ENCODE peak calls at places on chromosomes 6 and 20, in five cellular contexts. One of them, this sample, is unnamed.

GRCh38 chr6:136012948-136013347 is 161.4 kb downstream of the PDE7B start:
- DNase-seq in fibroblast of the conjunctiva: no peak
- DNase-seq in keratinocyte: no peak
- DNase-seq in Kasumi-1: no peak
- DNase-seq in activated CD4-positive, alpha-beta T cell treated with anti-CD3 and anti-CD28 coated beads, Interleukin-2, amount 50 U/mL, for 1 hour: no peak
- DNase-seq in this sample: no peak

GRCh38 chr6:43402819-43403218 is 24.5 kb upstream of the ABCC10 start:
- DNase-seq in Kasumi-1: no peak
- DNase-seq in fibroblast of the conjunctiva: no peak
- DNase-seq in activated CD4-positive, alpha-beta T cell treated with anti-CD3 and anti-CD28 coated beads, Interleukin-2, amount 50 U/mL, for 1 hour: no peak
- DNase-seq in keratinocyte: no peak
- DNase-seq in this sample: no peak

GRCh38 chr6:52570291-52570700 is 6.6 kb downstream of the TRAM2 start:
- DNase-seq in activated CD4-positive, alpha-beta T cell treated with anti-CD3 and anti-CD28 coated beads, Interleukin-2, amount 50 U/mL, for 1 hour: no peak
- DNase-seq in keratinocyte: no peak
- DNase-seq in Kasumi-1: no peak
- DNase-seq in fibroblast of the conjunctiva: no peak
- DNase-seq in this sample: no peak

GRCh38 chr6:16929814-16930213 is 168.6 kb upstream of the ATXN1 start:
- DNase-seq in Kasumi-1: no peak
- DNase-seq in keratinocyte: no peak
- DNase-seq in activated CD4-positive, alpha-beta T cell treated with anti-CD3 and anti-CD28 coated beads, Interleukin-2, amount 50 U/mL, for 1 hour: no peak
- DNase-seq in fibroblast of the conjunctiva: peak
- DNase-seq in this sample: peak

GRCh38 chr20:50052952-50053789 is 59.8 kb downstream of the UBE2V1 start:
- DNase-seq in fibroblast of the conjunctiva: no peak
- DNase-seq in activated CD4-positive, alpha-beta T cell treated with anti-CD3 and anti-CD28 coated beads, Interleukin-2, amount 50 U/mL, for 1 hour: no peak
- DNase-seq in keratinocyte: no peak
- DNase-seq in Kasumi-1: no peak
- DNase-seq in this sample: no peak

GRCh38 chr6:35562060-35562459 is 49.4 kb upstream of the TULP1 start:
- DNase-seq in fibroblast of the conjunctiva: no peak
- DNase-seq in keratinocyte: no peak
- DNase-seq in activated CD4-positive, alpha-beta T cell treated with anti-CD3 and anti-CD28 coated beads, Interleukin-2, amount 50 U/mL, for 1 hour: no peak
- DNase-seq in Kasumi-1: no peak
- DNase-seq in this sample: no peak

GRCh38 chr6:158032354-158032733 is 50.7 kb downstream of the SYNJ2 start:
- DNase-seq in activated CD4-positive, alpha-beta T cell treated with anti-CD3 and anti-CD28 coated beads, Interleukin-2, amount 50 U/mL, for 1 hour: no peak
- DNase-seq in Kasumi-1: no peak
- DNase-seq in fibroblast of the conjunctiva: no peak
- DNase-seq in keratinocyte: no peak
- DNase-seq in this sample: no peak

GRCh38 chr20:57395111-57395959 is 4.1 kb downstream of the RBM38 start:
- DNase-seq in Kasumi-1: no peak
- DNase-seq in keratinocyte: no peak
- DNase-seq in fibroblast of the conjunctiva: no peak
- DNase-seq in activated CD4-positive, alpha-beta T cell treated with anti-CD3 and anti-CD28 coated beads, Interleukin-2, amount 50 U/mL, for 1 hour: no peak
- DNase-seq in this sample: no peak

GRCh38 chr20:32112862-32113261 is 3.3 kb downstream of the TM9SF4 start:
- DNase-seq in Kasumi-1: peak
- DNase-seq in activated CD4-positive, alpha-beta T cell treated with anti-CD3 and anti-CD28 coated beads, Interleukin-2, amount 50 U/mL, for 1 hour: no peak
- DNase-seq in keratinocyte: no peak
- DNase-seq in fibroblast of the conjunctiva: no peak
- DNase-seq in this sample: no peak

GRCh38 chr20:17541996-17542395 is 10.8 kb upstream of the BFSP1 start:
- DNase-seq in keratinocyte: no peak
- DNase-seq in fibroblast of the conjunctiva: no peak
- DNase-seq in activated CD4-positive, alpha-beta T cell treated with anti-CD3 and anti-CD28 coated beads, Interleukin-2, amount 50 U/mL, for 1 hour: no peak
- DNase-seq in Kasumi-1: no peak
- DNase-seq in this sample: no peak

GRCh38 chr6:15436451-15436850 is 190.6 kb downstream of the JARID2 start:
- DNase-seq in Kasumi-1: no peak
- DNase-seq in keratinocyte: no peak
- DNase-seq in activated CD4-positive, alpha-beta T cell treated with anti-CD3 and anti-CD28 coated beads, Interleukin-2, amount 50 U/mL, for 1 hour: no peak
- DNase-seq in fibroblast of the conjunctiva: no peak
- DNase-seq in this sample: no peak

GRCh38 chr6:20744911-20745557 is 210.8 kb downstream of the CDKAL1 start:
- DNase-seq in activated CD4-positive, alpha-beta T cell treated with anti-CD3 and anti-CD28 coated beads, Interleukin-2, amount 50 U/mL, for 1 hour: no peak
- DNase-seq in fibroblast of the conjunctiva: no peak
- DNase-seq in keratinocyte: no peak
- DNase-seq in Kasumi-1: no peak
- DNase-seq in this sample: no peak

GRCh38 chr6:159126590-159126989 is 42.6 kb upstream of the FNDC1 start:
- DNase-seq in keratinocyte: no peak
- DNase-seq in fibroblast of the conjunctiva: no peak
- DNase-seq in Kasumi-1: no peak
- DNase-seq in activated CD4-positive, alpha-beta T cell treated with anti-CD3 and anti-CD28 coated beads, Interleukin-2, amount 50 U/mL, for 1 hour: no peak
- DNase-seq in this sample: no peak

GRCh38 chr20:17657079-17657825 is 24.8 kb downstream of the RRBP1 start:
- DNase-seq in activated CD4-positive, alpha-beta T cell treated with anti-CD3 and anti-CD28 coated beads, Interleukin-2, amount 50 U/mL, for 1 hour: no peak
- DNase-seq in fibroblast of the conjunctiva: no peak
- DNase-seq in Kasumi-1: no peak
- DNase-seq in keratinocyte: no peak
- DNase-seq in this sample: no peak

GRCh38 chr6:87697581-87698552 is 4.2 kb downstream of the AKIRIN2 start:
- DNase-seq in fibroblast of the conjunctiva: peak
- DNase-seq in keratinocyte: no peak
- DNase-seq in activated CD4-positive, alpha-beta T cell treated with anti-CD3 and anti-CD28 coated beads, Interleukin-2, amount 50 U/mL, for 1 hour: no peak
- DNase-seq in Kasumi-1: peak
- DNase-seq in this sample: no peak

GRCh38 chr20:6562111-6562510 is 205.4 kb upstream of the BMP2 start:
- DNase-seq in Kasumi-1: no peak
- DNase-seq in activated CD4-positive, alpha-beta T cell treated with anti-CD3 and anti-CD28 coated beads, Interleukin-2, amount 50 U/mL, for 1 hour: no peak
- DNase-seq in fibroblast of the conjunctiva: no peak
- DNase-seq in keratinocyte: no peak
- DNase-seq in this sample: peak

GRCh38 chr6:11214438-11214837 is 18.0 kb downstream of the NEDD9 start:
- DNase-seq in keratinocyte: no peak
- DNase-seq in Kasumi-1: no peak
- DNase-seq in fibroblast of the conjunctiva: no peak
- DNase-seq in activated CD4-positive, alpha-beta T cell treated with anti-CD3 and anti-CD28 coated beads, Interleukin-2, amount 50 U/mL, for 1 hour: no peak
- DNase-seq in this sample: no peak

GRCh38 chr6:12749531-12750379 is 33.2 kb downstream of the PHACTR1 start:
- DNase-seq in activated CD4-positive, alpha-beta T cell treated with anti-CD3 and anti-CD28 coated beads, Interleukin-2, amount 50 U/mL, for 1 hour: no peak
- DNase-seq in fibroblast of the conjunctiva: no peak
- DNase-seq in Kasumi-1: no peak
- DNase-seq in keratinocyte: no peak
- DNase-seq in this sample: no peak

GRCh38 chr6:72580281-72580940 is 41.5 kb upstream of the KCNQ5 start:
- DNase-seq in fibroblast of the conjunctiva: peak
- DNase-seq in keratinocyte: peak
- DNase-seq in Kasumi-1: peak
- DNase-seq in activated CD4-positive, alpha-beta T cell treated with anti-CD3 and anti-CD28 coated beads, Interleukin-2, amount 50 U/mL, for 1 hour: no peak
- DNase-seq in this sample: peak

GRCh38 chr20:3818155-3819151 is 1.9 kb upstream of the AP5S1 start:
- DNase-seq in activated CD4-positive, alpha-beta T cell treated with anti-CD3 and anti-CD28 coated beads, Interleukin-2, amount 50 U/mL, for 1 hour: no peak
- DNase-seq in Kasumi-1: no peak
- DNase-seq in fibroblast of the conjunctiva: peak
- DNase-seq in keratinocyte: no peak
- DNase-seq in this sample: peak

GRCh38 chr6:129863664-129864063 is 2.5 kb upstream of the TMEM244 start:
- DNase-seq in Kasumi-1: no peak
- DNase-seq in keratinocyte: peak
- DNase-seq in activated CD4-positive, alpha-beta T cell treated with anti-CD3 and anti-CD28 coated beads, Interleukin-2, amount 50 U/mL, for 1 hour: no peak
- DNase-seq in fibroblast of the conjunctiva: no peak
- DNase-seq in this sample: peak

GRCh38 chr6:11947063-11947462 is 65.0 kb upstream of the HIVEP1 start:
- DNase-seq in fibroblast of the conjunctiva: no peak
- DNase-seq in activated CD4-positive, alpha-beta T cell treated with anti-CD3 and anti-CD28 coated beads, Interleukin-2, amount 50 U/mL, for 1 hour: no peak
- DNase-seq in Kasumi-1: no peak
- DNase-seq in keratinocyte: no peak
- DNase-seq in this sample: no peak

GRCh38 chr6:1135726-1136414 is 176.0 kb upstream of the FOXQ1 start:
- DNase-seq in Kasumi-1: no peak
- DNase-seq in activated CD4-positive, alpha-beta T cell treated with anti-CD3 and anti-CD28 coated beads, Interleukin-2, amount 50 U/mL, for 1 hour: no peak
- DNase-seq in keratinocyte: no peak
- DNase-seq in fibroblast of the conjunctiva: no peak
- DNase-seq in this sample: no peak

GRCh38 chr6:166936079-166936787 is 20.1 kb downstream of the RNASET2 start:
- DNase-seq in activated CD4-positive, alpha-beta T cell treated with anti-CD3 and anti-CD28 coated beads, Interleukin-2, amount 50 U/mL, for 1 hour: no peak
- DNase-seq in Kasumi-1: peak
- DNase-seq in fibroblast of the conjunctiva: no peak
- DNase-seq in keratinocyte: no peak
- DNase-seq in this sample: no peak

GRCh38 chr6:14871196-14871595 is 374.7 kb upstream of the JARID2 start:
- DNase-seq in keratinocyte: no peak
- DNase-seq in activated CD4-positive, alpha-beta T cell treated with anti-CD3 and anti-CD28 coated beads, Interleukin-2, amount 50 U/mL, for 1 hour: no peak
- DNase-seq in fibroblast of the conjunctiva: no peak
- DNase-seq in Kasumi-1: no peak
- DNase-seq in this sample: no peak

GRCh38 chr6:134007077-134007476 is 45.3 kb downstream of the SLC2A12 start:
- DNase-seq in activated CD4-positive, alpha-beta T cell treated with anti-CD3 and anti-CD28 coated beads, Interleukin-2, amount 50 U/mL, for 1 hour: no peak
- DNase-seq in keratinocyte: no peak
- DNase-seq in fibroblast of the conjunctiva: no peak
- DNase-seq in Kasumi-1: no peak
- DNase-seq in this sample: no peak

GRCh38 chr6:6696867-6697531 is 108.5 kb downstream of the LY86 start:
- DNase-seq in Kasumi-1: peak
- DNase-seq in fibroblast of the conjunctiva: no peak
- DNase-seq in activated CD4-positive, alpha-beta T cell treated with anti-CD3 and anti-CD28 coated beads, Interleukin-2, amount 50 U/mL, for 1 hour: no peak
- DNase-seq in keratinocyte: no peak
- DNase-seq in this sample: peak

GRCh38 chr20:47481330-47482216 is 20.1 kb upstream of the NCOA3 start:
- DNase-seq in keratinocyte: no peak
- DNase-seq in Kasumi-1: no peak
- DNase-seq in fibroblast of the conjunctiva: no peak
- DNase-seq in activated CD4-positive, alpha-beta T cell treated with anti-CD3 and anti-CD28 coated beads, Interleukin-2, amount 50 U/mL, for 1 hour: no peak
- DNase-seq in this sample: no peak

This sample was measured in HT1080.